ENCODE peak calls at places on chromosomes 13 and 19, in five cellular contexts. One of them, this sample, is unnamed. For H3K9me3, the result is how much of the 10 kb centered on the place peaks cover.

GRCh38 chr19:30693179-30693578 is 321.0 kb downstream of the ZNF536 start:
- DNase-seq in body of pancreas: no peak
- DNase-seq in small intestine: no peak
- DNase-seq in AG04450: no peak
- DNase-seq in left lung: no peak
- DNase-seq in this sample: no peak

GRCh38 chr13:106685142-106685541 is 117.2 kb upstream of the ARGLU1 start:
- DNase-seq in body of pancreas: no peak
- DNase-seq in small intestine: no peak
- DNase-seq in AG04450: no peak
- DNase-seq in left lung: no peak
- DNase-seq in this sample: no peak

GRCh38 chr13:98478134-98479129 is 98.5 kb downstream of the STK24 start:
- DNase-seq in body of pancreas: no peak
- DNase-seq in small intestine: no peak
- DNase-seq in AG04450: no peak
- DNase-seq in left lung: no peak
- DNase-seq in this sample: no peak

GRCh38 chr13:62033932-62034331 is 618.3 kb upstream of the PCDH20 start:
- DNase-seq in body of pancreas: no peak
- DNase-seq in small intestine: no peak
- DNase-seq in AG04450: no peak
- DNase-seq in left lung: no peak
- DNase-seq in this sample: no peak

GRCh38 chr13:74449811-74450524 is 315.8 kb upstream of the KLF12 start:
- DNase-seq in body of pancreas: no peak
- DNase-seq in small intestine: no peak
- DNase-seq in AG04450: no peak
- DNase-seq in left lung: no peak
- DNase-seq in this sample: no peak

GRCh38 chr13:38394777-38395504 is 45.3 kb downstream of the UFM1 start:
- DNase-seq in body of pancreas: no peak
- DNase-seq in small intestine: no peak
- DNase-seq in AG04450: no peak
- DNase-seq in left lung: no peak
- DNase-seq in this sample: no peak

GRCh38 chr19:31676271-31677004 is 327.2 kb upstream of the TSHZ3 start:
- DNase-seq in body of pancreas: no peak
- DNase-seq in small intestine: peak
- DNase-seq in AG04450: no peak
- DNase-seq in left lung: no peak
- DNase-seq in this sample: no peak

GRCh38 chr19:29535432-29535831 is 9.6 kb downstream of the VSTM2B start:
- DNase-seq in body of pancreas: no peak
- DNase-seq in small intestine: no peak
- DNase-seq in AG04450: no peak
- DNase-seq in left lung: peak
- DNase-seq in this sample: no peak

GRCh38 chr13:61286148-61286745 is 129.4 kb downstream of the PCDH20 start:
- DNase-seq in body of pancreas: no peak
- DNase-seq in small intestine: peak
- DNase-seq in AG04450: no peak
- DNase-seq in left lung: no peak
- DNase-seq in this sample: no peak

GRCh38 chr13:22114630-22115311 is 443.9 kb downstream of the FGF9 start:
- DNase-seq in body of pancreas: no peak
- DNase-seq in small intestine: peak
- DNase-seq in AG04450: no peak
- DNase-seq in left lung: no peak
- DNase-seq in this sample: peak
- H3K27ac ChIP-seq in body of pancreas: no peak
- H3K27ac ChIP-seq in small intestine: peak
- H3K27ac ChIP-seq in AG04450: no peak
- H3K27ac ChIP-seq in left lung: no peak
- H3K27ac ChIP-seq in this sample: no peak

DNA sequence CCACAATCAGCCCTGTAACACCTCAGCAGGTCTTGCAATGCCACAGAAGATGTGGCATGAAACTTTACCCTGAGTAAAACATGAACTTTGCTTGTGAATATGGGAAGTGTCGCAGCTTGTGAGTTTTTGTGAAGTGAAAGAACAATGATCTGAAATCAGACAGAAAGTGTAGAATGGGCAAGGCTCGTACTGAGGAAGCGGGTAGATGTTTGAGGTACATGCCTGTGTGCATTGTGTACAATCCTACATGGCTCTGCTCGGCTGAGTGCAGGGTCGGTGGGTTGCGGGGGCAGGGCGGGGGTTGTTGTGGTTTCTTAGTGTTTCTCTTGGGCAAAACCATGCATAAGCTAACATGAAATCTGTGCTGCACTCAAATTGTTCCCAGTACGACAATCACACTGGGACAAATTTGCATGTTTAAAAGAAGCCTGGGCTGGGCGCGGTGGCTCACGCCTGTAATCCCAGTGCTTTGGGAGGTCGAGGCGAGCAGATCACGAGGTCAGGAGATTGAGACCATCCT is 1.1 kb downstream of the NLRP13 start:
- DNase-seq in body of pancreas: no peak
- DNase-seq in small intestine: no peak
- DNase-seq in AG04450: no peak
- DNase-seq in left lung: no peak
- DNase-seq in this sample: no peak
- H3K9me3 ChIP-seq in body of pancreas: under half
- H3K9me3 ChIP-seq in small intestine: under half
- H3K9me3 ChIP-seq in AG04450: half or more
- H3K9me3 ChIP-seq in left lung: under half
- H3K9me3 ChIP-seq in this sample: under half

GRCh38 chr19:3053780-3054179 is 8.5 kb downstream of the TLE5 start:
- DNase-seq in body of pancreas: no peak
- DNase-seq in small intestine: no peak
- DNase-seq in AG04450: no peak
- DNase-seq in left lung: no peak
- DNase-seq in this sample: no peak

GRCh38 chr19:3055741-3056453 is 6.4 kb downstream of the TLE5 start:
- DNase-seq in body of pancreas: peak
- DNase-seq in small intestine: peak
- DNase-seq in AG04450: no peak
- DNase-seq in left lung: peak
- DNase-seq in this sample: no peak

GRCh38 chr19:3054265-3054971 is 7.9 kb downstream of the TLE5 start:
- DNase-seq in body of pancreas: no peak
- DNase-seq in small intestine: no peak
- DNase-seq in AG04450: no peak
- DNase-seq in left lung: no peak
- DNase-seq in this sample: no peak

GRCh38 chr19:3056454-3057016 is 5.8 kb downstream of the TLE5 start:
- DNase-seq in body of pancreas: no peak
- DNase-seq in small intestine: no peak
- DNase-seq in AG04450: no peak
- DNase-seq in left lung: no peak
- DNase-seq in this sample: no peak

GRCh38 chr19:3054972-3055740 is 7.1 kb downstream of the TLE5 start:
- DNase-seq in body of pancreas: no peak
- DNase-seq in small intestine: peak
- DNase-seq in AG04450: no peak
- DNase-seq in left lung: no peak
- DNase-seq in this sample: no peak
- H3K27ac ChIP-seq in body of pancreas: peak
- H3K27ac ChIP-seq in small intestine: peak
- H3K27ac ChIP-seq in AG04450: peak
- H3K27ac ChIP-seq in left lung: peak
- H3K27ac ChIP-seq in this sample: peak

DNA sequence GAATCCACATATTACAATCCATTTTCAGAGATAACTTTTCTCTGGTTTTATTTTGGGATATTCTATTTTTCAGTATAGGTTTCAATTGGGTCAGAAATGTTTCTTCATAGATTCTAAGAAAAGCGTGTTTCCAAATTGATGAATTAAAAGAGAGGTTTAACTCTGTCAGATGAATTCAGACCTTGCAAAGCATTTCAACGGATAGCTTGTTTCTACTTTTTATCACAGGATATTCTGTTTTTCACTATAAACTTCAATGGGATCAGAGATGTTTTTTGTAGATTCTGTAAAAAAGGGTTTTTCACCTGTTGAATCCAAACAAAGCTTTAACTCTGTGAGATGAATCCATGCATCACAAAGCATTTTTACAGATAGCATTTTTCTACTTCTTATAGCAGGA is 1498.1 kb downstream of the UQCRFS1 start:
- DNase-seq in body of pancreas: no peak
- DNase-seq in small intestine: no peak
- DNase-seq in AG04450: no peak
- DNase-seq in left lung: no peak
- DNase-seq in this sample: no peak
- H3K9me3 ChIP-seq in body of pancreas: under half
- H3K9me3 ChIP-seq in small intestine: under half
- H3K9me3 ChIP-seq in AG04450: under half
- H3K9me3 ChIP-seq in left lung: half or more
- H3K9me3 ChIP-seq in this sample: under half

GRCh38 chr19:38250428-38250820 is 5.8 kb downstream of the PPP1R14A start:
- DNase-seq in body of pancreas: no peak
- DNase-seq in small intestine: no peak
- DNase-seq in AG04450: no peak
- DNase-seq in left lung: no peak
- DNase-seq in this sample: no peak
- H3K27ac ChIP-seq in body of pancreas: peak
- H3K27ac ChIP-seq in small intestine: peak
- H3K27ac ChIP-seq in AG04450: no peak
- H3K27ac ChIP-seq in left lung: no peak
- H3K27ac ChIP-seq in this sample: no peak

DNA sequence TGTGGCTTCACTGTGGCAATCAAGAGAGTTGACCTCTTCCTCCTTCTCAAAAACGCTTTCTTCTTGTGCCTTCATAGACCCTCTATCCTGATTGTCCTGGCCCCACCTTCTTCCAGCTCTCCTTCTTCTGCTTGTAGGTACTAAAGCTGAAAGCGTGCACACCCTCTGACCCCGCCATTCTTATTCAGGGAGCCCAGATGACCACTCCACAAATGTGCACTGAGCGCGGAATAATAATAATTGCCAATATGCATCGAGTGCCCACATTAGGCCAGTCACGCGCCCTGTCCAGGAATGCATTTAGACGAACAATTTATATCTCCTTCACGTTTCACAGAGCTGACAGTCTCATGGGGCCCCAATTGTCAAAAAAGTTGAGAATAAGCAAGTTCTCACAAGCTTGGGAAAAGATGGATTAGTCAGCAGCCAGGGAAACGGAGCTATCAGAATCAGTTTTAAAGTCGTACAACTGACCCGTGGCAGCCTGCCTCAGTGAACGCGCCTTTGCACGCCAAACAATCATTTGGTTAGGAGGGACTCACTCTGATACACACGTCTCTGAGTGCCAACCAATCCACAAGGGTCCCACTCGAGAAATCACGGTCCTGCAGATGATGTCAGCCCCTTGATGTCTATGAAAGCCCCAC is 36.7 kb upstream of the PEG3 start:
- DNase-seq in body of pancreas: no peak
- DNase-seq in small intestine: no peak
- DNase-seq in AG04450: no peak
- DNase-seq in left lung: no peak
- DNase-seq in this sample: no peak
- H3K9me3 ChIP-seq in body of pancreas: under half
- H3K9me3 ChIP-seq in small intestine: under half
- H3K9me3 ChIP-seq in AG04450: half or more
- H3K9me3 ChIP-seq in left lung: half or more
- H3K9me3 ChIP-seq in this sample: under half

GRCh38 chr19:16569609-16570320 is 2.5 kb downstream of the SLC35E1 start:
- DNase-seq in body of pancreas: peak
- DNase-seq in small intestine: peak
- DNase-seq in AG04450: no peak
- DNase-seq in left lung: no peak
- DNase-seq in this sample: no peak

GRCh38 chr19:16562608-16563025 is 9.6 kb downstream of the SLC35E1 start:
- DNase-seq in body of pancreas: no peak
- DNase-seq in small intestine: no peak
- DNase-seq in AG04450: no peak
- DNase-seq in left lung: no peak
- DNase-seq in this sample: no peak

GRCh38 chr19:16566161-16566560 is 6.1 kb downstream of the SLC35E1 start:
- DNase-seq in body of pancreas: no peak
- DNase-seq in small intestine: peak
- DNase-seq in AG04450: no peak
- DNase-seq in left lung: no peak
- DNase-seq in this sample: no peak

GRCh38 chr19:16564842-16565241 is 7.4 kb downstream of the SLC35E1 start:
- DNase-seq in body of pancreas: peak
- DNase-seq in small intestine: no peak
- DNase-seq in AG04450: no peak
- DNase-seq in left lung: no peak
- DNase-seq in this sample: no peak

GRCh38 chr19:16566702-16567101 is 5.5 kb downstream of the SLC35E1 start:
- DNase-seq in body of pancreas: no peak
- DNase-seq in small intestine: no peak
- DNase-seq in AG04450: no peak
- DNase-seq in left lung: no peak
- DNase-seq in this sample: no peak
- H3K27ac ChIP-seq in body of pancreas: peak
- H3K27ac ChIP-seq in small intestine: peak
- H3K27ac ChIP-seq in AG04450: no peak
- H3K27ac ChIP-seq in left lung: peak
- H3K27ac ChIP-seq in this sample: peak

GRCh38 chr19:51891193-51891747 is 3.5 kb upstream of the ZNF577 start:
- DNase-seq in body of pancreas: no peak
- DNase-seq in small intestine: no peak
- DNase-seq in AG04450: no peak
- DNase-seq in left lung: no peak
- DNase-seq in this sample: peak
- H3K9me3 ChIP-seq in body of pancreas: half or more
- H3K9me3 ChIP-seq in small intestine: under half
- H3K9me3 ChIP-seq in AG04450: under half
- H3K9me3 ChIP-seq in left lung: half or more
- H3K9me3 ChIP-seq in this sample: half or more

This sample was measured in naive thymus-derived CD4-positive, alpha-beta T cell.